ENCODE peak calls at places on chromosome 1, in five cellular contexts. A is IMR-90, W is H1, L is K562, Y is A549. V is an unnamed sample.

GRCh38 chr1:48536477-48536876 is 64.5 kb upstream of the SPATA6 start:
- DNase-seq in A (no peak), W (no peak), Y (no peak), L (no peak), V (no peak)

GRCh38 chr1:43978551-43979260 is at the start of gene B4GALT2:
- DNase-seq in Y (no peak), A (no peak), W (peak; percentile 75), L (peak; percentile 90), V (peak; percentile 94)

GRCh38 chr1:183898610-183899009 is 93.7 kb downstream of the RGL1 start:
- DNase-seq in W (no peak), Y (no peak), L (no peak), A (no peak), V (no peak)

GRCh38 chr1:47812848-47813508 is 184.2 kb downstream of the TRABD2B start:
- DNase-seq in A (no peak), Y (no peak), L (no peak), W (no peak), V (no peak)

GRCh38 chr1:55929652-55930051 is 649.7 kb downstream of the PLPP3 start:
- DNase-seq in Y (no peak), L (no peak), W (no peak), A (no peak), V (no peak)

GRCh38 chr1:221793439-221794078 is 51.7 kb upstream of the DUSP10 start:
- DNase-seq in Y (no peak), A (no peak), W (no peak), L (no peak), V (no peak)

GRCh38 chr1:161198206-161198876 is 513 bp downstream of the ADAMTS4 start:
- DNase-seq in Y (no peak), W (peak; percentile 78), L (no peak), A (no peak), V (peak; percentile 71)

GRCh38 chr1:235865565-235866206 is 1.0 kb downstream of the LYST start:
- DNase-seq in Y (no peak), L (no peak), W (no peak), A (no peak), V (no peak)

GRCh38 chr1:76763678-76764077 is 103.6 kb upstream of the ST6GALNAC5 start:
- DNase-seq in Y (no peak), L (no peak), W (no peak), A (no peak), V (no peak)

GRCh38 chr1:69613414-69613813 is 45.7 kb downstream of the LRRC7 start:
- DNase-seq in A (no peak), W (no peak), Y (no peak), L (no peak), V (no peak)

GRCh38 chr1:94481473-94481933 is 60.1 kb downstream of the F3 start:
- DNase-seq in L (peak; percentile 54), A (peak; percentile 74), Y (peak; percentile 37), W (peak; percentile 50), V (peak; percentile 57)

GRCh38 chr1:111733183-111733995 is 5.8 kb downstream of the INKA2 start:
- DNase-seq in W (peak; percentile 29), A (peak; percentile 91), L (peak; percentile 47), Y (no peak), V (no peak)

GRCh38 chr1:229022595-229023350 is 248.1 kb upstream of the RAB4A start:
- DNase-seq in L (no peak), W (no peak), Y (no peak), A (no peak), V (no peak)

GRCh38 chr1:11740258-11741192 is 4.6 kb downstream of the AGTRAP start:
- DNase-seq in Y (no peak), A (no peak), W (no peak), L (peak; percentile 50), V (no peak)

GRCh38 chr1:110003747-110004428 is 19.3 kb downstream of the AHCYL1 start:
- DNase-seq in L (peak; percentile 70), W (peak; percentile 53), A (peak; percentile 99), Y (peak; percentile 47), V (no peak)

GRCh38 chr1:114310771-114311251 is 157.1 kb upstream of the SYT6 start:
- DNase-seq in W (no peak), Y (no peak), L (no peak), A (peak; percentile 75), V (no peak)

GRCh38 chr1:143653403-143653802 is 318.4 kb downstream of the FAM72C start:
- DNase-seq in W (no peak), L (no peak), A (no peak), Y (no peak), V (no peak)
- TF ChIP-seq RFX5 in W (no peak), L (no peak), A (no peak), Y (no peak), V (no peak)

GRCh38 chr1:226632922-226633351 is 84.4 kb downstream of the STUM start:
- DNase-seq in L (no peak), W (no peak), A (no peak), Y (no peak), V (no peak)

GRCh38 chr1:226634611-226635246 is 86.2 kb downstream of the STUM start:
- DNase-seq in W (no peak), L (no peak), A (no peak), Y (no peak), V (no peak)

GRCh38 chr1:226632169-226632884 is 83.8 kb downstream of the STUM start:
- DNase-seq in Y (no peak), W (no peak), L (no peak), A (no peak), V (no peak)

GRCh38 chr1:226634156-226634588 is 85.6 kb downstream of the STUM start:
- DNase-seq in W (peak; percentile 96), L (peak; percentile 87), Y (peak; percentile 61), A (peak; percentile 59), V (peak; percentile 91)

GRCh38 chr1:226633541-226634155 is 85.1 kb downstream of the STUM start:
- DNase-seq in Y (no peak), W (no peak), A (no peak), L (no peak), V (no peak)
- TF ChIP-seq RFX5 in Y (no peak), W (no peak), A (no peak), L (no peak), V (no peak)

DNA sequence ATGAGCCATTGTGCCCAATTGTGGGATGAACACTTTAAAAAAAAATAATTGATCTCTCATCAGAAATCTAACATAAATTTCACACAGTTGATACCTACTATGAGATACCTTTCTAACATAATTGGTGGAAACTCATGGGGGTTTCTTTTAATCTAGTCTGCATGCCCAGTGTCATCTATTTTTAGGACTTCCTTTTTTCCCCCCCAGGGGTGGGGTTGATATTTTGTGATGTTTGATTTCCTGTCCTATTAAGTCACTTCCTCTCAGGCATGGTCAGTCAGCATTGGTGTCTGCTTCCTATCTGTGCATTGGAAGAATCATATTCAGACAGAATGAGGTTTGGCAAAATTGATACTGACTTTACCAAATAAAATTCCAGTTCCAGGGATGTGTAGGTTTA is 21.5 kb downstream of the NFYC start:
- DNase-seq in L (no peak), W (no peak), A (no peak), Y (no peak), V (no peak)
- TF ChIP-seq RFX5 in L (no peak), W (no peak), A (no peak), Y (no peak), V (no peak)

GRCh38 chr1:150161747-150162581 is 12.2 kb downstream of the PLEKHO1 start:
- DNase-seq in L (no peak), Y (no peak), A (peak; percentile 49), W (no peak), V (no peak)
- TF ChIP-seq RFX5 in L (no peak), Y (no peak), A (no peak), W (no peak), V (peak; percentile 67)

GRCh38 chr1:115495111-115495510 is 146.7 kb upstream of the VANGL1 start:
- DNase-seq in Y (no peak), L (no peak), A (no peak), W (peak; percentile 19), V (no peak)

GRCh38 chr1:115492880-115493279 is 148.9 kb upstream of the VANGL1 start:
- DNase-seq in A (peak; percentile 58), W (no peak), L (no peak), Y (no peak), V (no peak)

GRCh38 chr1:115491303-115492018 is 150.3 kb upstream of the VANGL1 start:
- DNase-seq in L (no peak), A (no peak), Y (no peak), W (no peak), V (no peak)

GRCh38 chr1:115493834-115494233 is 147.9 kb upstream of the VANGL1 start:
- DNase-seq in W (peak; percentile 22), L (no peak), Y (no peak), A (no peak), V (no peak)

DNA sequence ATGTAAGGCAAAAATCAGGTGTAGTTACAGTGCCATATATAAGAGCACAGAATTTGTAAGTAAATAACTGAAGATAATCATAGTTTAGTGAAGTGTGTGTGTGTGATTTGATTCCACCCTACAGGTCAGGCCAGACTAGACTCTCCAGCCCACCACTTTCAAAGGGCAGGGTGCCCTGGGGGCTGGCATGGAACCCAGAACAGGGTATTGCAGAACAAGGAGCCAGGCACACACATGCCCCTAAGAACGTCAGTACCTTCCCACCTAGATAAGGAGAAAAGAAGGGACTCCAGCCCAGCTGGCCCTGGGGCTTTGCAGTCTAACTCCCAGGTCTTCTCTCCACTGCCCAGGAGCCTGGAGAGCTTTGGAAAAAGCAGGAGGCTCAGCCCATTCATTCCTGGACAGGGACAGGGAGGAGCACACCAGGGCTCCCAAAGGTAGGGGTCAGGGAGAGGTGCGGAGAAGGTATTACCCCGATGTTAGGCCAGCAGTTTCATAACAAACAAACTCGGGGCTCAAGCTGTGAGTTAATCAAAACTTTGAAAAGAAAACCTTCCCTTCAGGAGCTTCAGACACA is 149.7 kb upstream of the VANGL1 start:
- DNase-seq in Y (no peak), W (no peak), L (no peak), A (no peak), V (no peak)
- TF ChIP-seq RFX5 in Y (no peak), W (no peak), L (no peak), A (no peak), V (no peak)

GRCh38 chr1:41843378-41843777 is 75.3 kb downstream of the HIVEP3 start:
- DNase-seq in Y (no peak), L (no peak), W (no peak), A (peak; percentile 77), V (no peak)
- TF ChIP-seq RFX5 in Y (no peak), L (no peak), W (no peak), A (no peak), V (no peak)

GRCh38 chr1:143699115-143699514 is 272.7 kb downstream of the FAM72C start:
- DNase-seq in A (no peak), W (no peak), L (no peak), Y (no peak), V (no peak)

GRCh38 chr1:143698016-143698415 is 273.8 kb downstream of the FAM72C start:
- DNase-seq in L (peak; percentile 74), Y (peak; percentile 46), A (no peak), W (peak; percentile 73), V (peak; percentile 71)

GRCh38 chr1:143694085-143694484 is 277.7 kb downstream of the FAM72C start:
- DNase-seq in A (no peak), L (no peak), Y (no peak), W (no peak), V (no peak)

DNA sequence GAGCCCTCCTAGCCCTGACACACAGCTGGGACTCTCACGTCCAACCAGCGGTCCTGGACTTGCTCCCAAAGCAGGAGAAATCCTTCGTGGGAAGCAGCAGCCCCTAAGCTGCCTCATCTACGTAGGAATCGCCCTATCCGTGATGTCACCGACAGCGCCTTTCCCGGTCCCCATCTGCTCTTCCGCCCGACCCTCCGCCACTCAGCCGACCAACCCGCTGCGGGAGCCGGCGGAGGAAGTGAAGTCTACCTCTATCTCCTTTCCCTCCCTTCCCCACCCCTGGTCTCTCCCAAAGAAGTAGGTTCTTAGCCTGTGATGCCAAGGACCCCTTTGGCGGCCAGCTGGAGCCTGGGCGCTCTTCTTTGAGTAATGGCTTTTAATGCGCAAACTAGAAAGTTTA is 272.1 kb downstream of the FAM72C start:
- DNase-seq in L (no peak), W (peak; percentile 48), A (no peak), Y (no peak), V (no peak)
- TF ChIP-seq RFX5 in L (no peak), W (no peak), A (no peak), Y (no peak), V (no peak)

V was measured in SK-N-SH.